ENCODE peak calls at places on chromosomes 2 and 18, in five cellular contexts. C is activated B cell treated with CpG ODN at 0.5 μM for 24 hours; S is activated CD4-positive, alpha-beta T cell treated with anti-CD3 and anti-CD28 coated beads for 36 hours; Q is left lung; P is activated naive CD4-positive, alpha-beta T cell treated with anti-CD3 and anti-CD28 coated beads, Interleukin-2, amount 50 U/mL, for 72 hours. B is an unnamed sample.

GRCh38 chr2:201715459-201715858 is 17.0 kb upstream of the MPP4 start:
- ATAC-seq in C (no peak), S (no peak), Q (no peak), P (no peak), B (no peak)

GRCh38 chr2:53235836-53236582 is 531.6 kb upstream of the CHAC2 start:
- ATAC-seq in C (no peak), S (no peak), Q (no peak), P (no peak), B (no peak)

GRCh38 chr2:241372376-241372992 is 16.4 kb downstream of the FARP2 start:
- ATAC-seq in C (no peak), S (no peak), Q (no peak), P (no peak), B (peak)

GRCh38 chr2:76427447-76427846 is 716.7 kb upstream of the GCFC2 start:
- ATAC-seq in C (no peak), S (no peak), Q (no peak), P (no peak), B (no peak)

GRCh38 chr2:67839242-67839641 is 223.6 kb downstream of the C1D start:
- ATAC-seq in C (no peak), S (no peak), Q (no peak), P (no peak), B (no peak)

GRCh38 chr18:57436965-57437333 is 1.8 kb downstream of the ONECUT2 start:
- ATAC-seq in C (no peak), S (no peak), Q (no peak), P (no peak), B (no peak)

GRCh38 chr2:192298664-192299063 is 103.9 kb upstream of the TMEFF2 start:
- ATAC-seq in C (no peak), S (no peak), Q (no peak), P (no peak), B (no peak)

GRCh38 chr18:74392323-74392722 is 64.8 kb downstream of the DIPK1C start:
- ATAC-seq in C (no peak), S (no peak), Q (no peak), P (no peak), B (no peak)

GRCh38 chr2:11597538-11598225 is 63.8 kb downstream of the GREB1 start:
- ATAC-seq in C (no peak), S (no peak), Q (no peak), P (no peak), B (no peak)

GRCh38 chr2:9769171-9770005 is 73.9 kb upstream of the TAF1B start:
- ATAC-seq in C (no peak), S (peak), Q (peak), P (peak), B (peak)